ENCODE peak calls at places on chromosome 10, in eight cellular contexts. One of them, this sample, is unnamed. For H3K4me1, the result is how much of the 10 kb centered on the place peaks cover.

GRCh38 chr10:43386981-43387677 is 15.7 kb downstream of the FXYD4 start:
- DNase-seq in A549: no peak
- DNase-seq in upper lobe of right lung: no peak
- DNase-seq in heart right ventricle: no peak
- DNase-seq in aorta: peak
- DNase-seq in heart left ventricle: no peak
- DNase-seq in HAP-1: no peak
- DNase-seq in psoas muscle: peak
- DNase-seq in this sample: no peak

GRCh38 chr10:24550680-24551079 is 173.0 kb downstream of the ARHGAP21 start:
- DNase-seq in A549: no peak
- DNase-seq in upper lobe of right lung: no peak
- DNase-seq in heart right ventricle: no peak
- DNase-seq in aorta: no peak
- DNase-seq in heart left ventricle: no peak
- DNase-seq in HAP-1: no peak
- DNase-seq in psoas muscle: no peak
- DNase-seq in this sample: no peak

GRCh38 chr10:10313099-10313875 is 704.4 kb upstream of the CELF2 start:
- DNase-seq in A549: no peak
- DNase-seq in upper lobe of right lung: no peak
- DNase-seq in heart right ventricle: no peak
- DNase-seq in aorta: no peak
- DNase-seq in heart left ventricle: no peak
- DNase-seq in HAP-1: no peak
- DNase-seq in psoas muscle: no peak
- DNase-seq in this sample: no peak

GRCh38 chr10:117001144-117001543 is 3.8 kb downstream of the SHTN1 start:
- DNase-seq in A549: no peak
- DNase-seq in upper lobe of right lung: no peak
- DNase-seq in heart right ventricle: no peak
- DNase-seq in aorta: no peak
- DNase-seq in heart left ventricle: no peak
- DNase-seq in HAP-1: no peak
- DNase-seq in psoas muscle: no peak
- DNase-seq in this sample: no peak

GRCh38 chr10:82256275-82256674 is 381.3 kb downstream of the NRG3 start:
- DNase-seq in A549: no peak
- DNase-seq in upper lobe of right lung: no peak
- DNase-seq in heart right ventricle: no peak
- DNase-seq in aorta: no peak
- DNase-seq in heart left ventricle: no peak
- DNase-seq in HAP-1: no peak
- DNase-seq in psoas muscle: no peak
- DNase-seq in this sample: no peak

GRCh38 chr10:1632141-1632540 is 105.2 kb downstream of the ADARB2 start:
- DNase-seq in A549: no peak
- DNase-seq in upper lobe of right lung: no peak
- DNase-seq in heart right ventricle: no peak
- DNase-seq in aorta: no peak
- DNase-seq in heart left ventricle: no peak
- DNase-seq in HAP-1: no peak
- DNase-seq in psoas muscle: no peak
- DNase-seq in this sample: no peak

GRCh38 chr10:15084502-15084922 is 4.1 kb downstream of the ACBD7 start:
- DNase-seq in A549: peak
- DNase-seq in upper lobe of right lung: no peak
- DNase-seq in heart right ventricle: peak
- DNase-seq in aorta: peak
- DNase-seq in heart left ventricle: peak
- DNase-seq in HAP-1: peak
- DNase-seq in psoas muscle: no peak
- DNase-seq in this sample: peak

GRCh38 chr10:88647216-88647615 is 17.0 kb upstream of the LIPF start:
- DNase-seq in A549: no peak
- DNase-seq in upper lobe of right lung: no peak
- DNase-seq in heart right ventricle: no peak
- DNase-seq in aorta: no peak
- DNase-seq in heart left ventricle: no peak
- DNase-seq in HAP-1: no peak
- DNase-seq in psoas muscle: no peak
- DNase-seq in this sample: no peak

GRCh38 chr10:110500515-110500905 is 2.8 kb downstream of the DUSP5 start:
- DNase-seq in A549: no peak
- DNase-seq in upper lobe of right lung: no peak
- DNase-seq in heart right ventricle: peak
- DNase-seq in aorta: no peak
- DNase-seq in heart left ventricle: peak
- DNase-seq in HAP-1: no peak
- DNase-seq in psoas muscle: no peak
- DNase-seq in this sample: no peak

GRCh38 chr10:117461766-117462423 is 80.7 kb upstream of the EMX2 start:
- DNase-seq in A549: peak
- DNase-seq in upper lobe of right lung: no peak
- DNase-seq in heart right ventricle: no peak
- DNase-seq in aorta: peak
- DNase-seq in heart left ventricle: no peak
- DNase-seq in HAP-1: no peak
- DNase-seq in psoas muscle: peak
- DNase-seq in this sample: peak

GRCh38 chr10:3892440-3893101 is 107.6 kb upstream of the KLF6 start:
- DNase-seq in A549: no peak
- DNase-seq in upper lobe of right lung: no peak
- DNase-seq in heart right ventricle: no peak
- DNase-seq in aorta: no peak
- DNase-seq in heart left ventricle: no peak
- DNase-seq in HAP-1: no peak
- DNase-seq in psoas muscle: no peak
- DNase-seq in this sample: no peak

GRCh38 chr10:23918090-23918704 is 290.7 kb upstream of the KIAA1217 start:
- DNase-seq in A549: no peak
- DNase-seq in upper lobe of right lung: no peak
- DNase-seq in heart right ventricle: peak
- DNase-seq in aorta: no peak
- DNase-seq in heart left ventricle: peak
- DNase-seq in HAP-1: no peak
- DNase-seq in psoas muscle: no peak
- DNase-seq in this sample: no peak

GRCh38 chr10:86652361-86653202 is 1.8 kb upstream of the OPN4 start:
- DNase-seq in A549: no peak
- DNase-seq in upper lobe of right lung: peak
- DNase-seq in heart right ventricle: no peak
- DNase-seq in aorta: peak
- DNase-seq in heart left ventricle: no peak
- DNase-seq in HAP-1: peak
- DNase-seq in psoas muscle: no peak
- DNase-seq in this sample: no peak

GRCh38 chr10:124171561-124171960 is 78.2 kb upstream of the CHST15 start:
- DNase-seq in A549: no peak
- DNase-seq in upper lobe of right lung: no peak
- DNase-seq in heart right ventricle: no peak
- DNase-seq in aorta: no peak
- DNase-seq in heart left ventricle: no peak
- DNase-seq in HAP-1: no peak
- DNase-seq in psoas muscle: no peak
- DNase-seq in this sample: no peak

GRCh38 chr10:133287832-133288500 is 11.3 kb upstream of the ADAM8 start:
- DNase-seq in A549: no peak
- DNase-seq in upper lobe of right lung: no peak
- DNase-seq in heart right ventricle: no peak
- DNase-seq in aorta: no peak
- DNase-seq in heart left ventricle: no peak
- DNase-seq in HAP-1: no peak
- DNase-seq in psoas muscle: no peak
- DNase-seq in this sample: no peak

GRCh38 chr10:121956111-121957061 is 18.6 kb downstream of the NSMCE4A start:
- DNase-seq in A549: no peak
- DNase-seq in upper lobe of right lung: no peak
- DNase-seq in heart right ventricle: no peak
- DNase-seq in aorta: no peak
- DNase-seq in heart left ventricle: no peak
- DNase-seq in HAP-1: no peak
- DNase-seq in psoas muscle: no peak
- DNase-seq in this sample: no peak

GRCh38 chr10:22436893-22437619 is 91.8 kb downstream of the SPAG6 start:
- DNase-seq in A549: no peak
- DNase-seq in upper lobe of right lung: peak
- DNase-seq in heart right ventricle: peak
- DNase-seq in aorta: peak
- DNase-seq in heart left ventricle: peak
- DNase-seq in HAP-1: peak
- DNase-seq in psoas muscle: peak
- DNase-seq in this sample: peak

GRCh38 chr10:71316081-71316785 is 2.8 kb upstream of the SLC29A3 start:
- DNase-seq in A549: no peak
- DNase-seq in upper lobe of right lung: no peak
- DNase-seq in heart right ventricle: no peak
- DNase-seq in aorta: no peak
- DNase-seq in heart left ventricle: no peak
- DNase-seq in HAP-1: no peak
- DNase-seq in psoas muscle: no peak
- DNase-seq in this sample: no peak

GRCh38 chr10:43401627-43402026 is 7.4 kb downstream of the HNRNPF start:
- DNase-seq in A549: no peak
- DNase-seq in upper lobe of right lung: no peak
- DNase-seq in heart right ventricle: no peak
- DNase-seq in aorta: no peak
- DNase-seq in heart left ventricle: no peak
- DNase-seq in HAP-1: peak
- DNase-seq in psoas muscle: no peak
- DNase-seq in this sample: no peak

GRCh38 chr10:68348265-68348741 is 15.6 kb upstream of the PBLD start:
- DNase-seq in A549: peak
- DNase-seq in upper lobe of right lung: no peak
- DNase-seq in heart right ventricle: no peak
- DNase-seq in aorta: no peak
- DNase-seq in heart left ventricle: no peak
- DNase-seq in HAP-1: peak
- DNase-seq in psoas muscle: no peak
- DNase-seq in this sample: no peak

GRCh38 chr10:35372329-35372728 is 36.0 kb downstream of the CCNY start:
- DNase-seq in A549: no peak
- DNase-seq in upper lobe of right lung: no peak
- DNase-seq in heart right ventricle: peak
- DNase-seq in aorta: no peak
- DNase-seq in heart left ventricle: peak
- DNase-seq in HAP-1: no peak
- DNase-seq in psoas muscle: no peak
- DNase-seq in this sample: no peak

DNA sequence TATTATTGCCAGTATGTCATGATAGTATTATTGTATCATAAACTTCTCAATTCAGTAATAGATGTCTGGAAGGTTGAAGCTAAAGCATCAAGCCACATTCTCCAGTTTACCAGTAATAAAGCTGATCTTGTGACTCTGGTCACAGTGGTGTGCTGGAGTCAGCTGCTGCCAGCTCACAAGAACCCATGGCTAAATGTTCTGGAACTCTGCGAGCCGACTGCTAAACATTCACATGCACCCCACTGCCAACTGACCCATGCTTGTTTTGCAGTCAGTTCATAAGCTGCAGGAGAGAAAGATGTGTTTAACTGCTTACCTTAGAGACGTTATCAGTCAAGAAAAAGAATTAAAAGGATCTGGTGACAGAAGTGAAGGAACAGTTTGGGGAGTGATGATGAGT is 5.9 kb upstream of the DNTT start:
- DNase-seq in A549: no peak
- DNase-seq in upper lobe of right lung: no peak
- DNase-seq in heart right ventricle: no peak
- DNase-seq in aorta: no peak
- DNase-seq in heart left ventricle: no peak
- DNase-seq in HAP-1: no peak
- DNase-seq in psoas muscle: no peak
- DNase-seq in this sample: no peak
- H3K4me3 ChIP-seq in A549: no peak
- H3K4me3 ChIP-seq in upper lobe of right lung: no peak
- H3K4me3 ChIP-seq in heart right ventricle: no peak
- H3K4me3 ChIP-seq in aorta: no peak
- H3K4me3 ChIP-seq in heart left ventricle: no peak
- H3K4me3 ChIP-seq in HAP-1: no peak
- H3K4me3 ChIP-seq in psoas muscle: no peak
- H3K4me3 ChIP-seq in this sample: no peak

DNA sequence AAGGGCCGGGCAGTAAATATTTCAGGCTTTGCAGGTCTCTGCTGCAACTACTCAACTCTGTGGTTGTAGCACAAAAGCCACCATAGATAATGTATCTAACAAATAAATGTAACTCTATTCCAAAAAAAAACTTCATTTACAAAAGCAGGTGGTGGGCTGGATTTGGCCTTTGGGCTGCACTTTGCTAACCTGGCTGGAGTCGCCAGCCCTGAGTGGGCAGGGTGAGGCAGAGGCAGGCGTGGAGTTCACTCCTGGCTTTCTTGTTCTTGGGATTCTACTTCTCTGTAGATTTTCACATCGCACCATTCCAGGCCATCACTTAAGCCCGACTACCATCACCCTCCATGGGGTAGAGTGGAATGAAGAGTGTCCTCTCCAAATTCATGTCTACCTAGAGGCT is 367.6 kb upstream of the MGMT start:
- DNase-seq in A549: no peak
- DNase-seq in upper lobe of right lung: no peak
- DNase-seq in heart right ventricle: no peak
- DNase-seq in aorta: no peak
- DNase-seq in heart left ventricle: no peak
- DNase-seq in HAP-1: no peak
- DNase-seq in psoas muscle: no peak
- DNase-seq in this sample: no peak
- H3K4me1 ChIP-seq in A549: under half
- H3K4me1 ChIP-seq in upper lobe of right lung: under half
- H3K4me1 ChIP-seq in heart right ventricle: under half
- H3K4me1 ChIP-seq in aorta: under half
- H3K4me1 ChIP-seq in heart left ventricle: under half
- H3K4me1 ChIP-seq in HAP-1: under half
- H3K4me1 ChIP-seq in psoas muscle: under half
- H3K4me1 ChIP-seq in this sample: under half

GRCh38 chr10:126964190-126964589 is 59.0 kb downstream of the DOCK1 start:
- DNase-seq in A549: no peak
- DNase-seq in upper lobe of right lung: no peak
- DNase-seq in heart right ventricle: no peak
- DNase-seq in aorta: no peak
- DNase-seq in heart left ventricle: no peak
- DNase-seq in HAP-1: no peak
- DNase-seq in psoas muscle: no peak
- DNase-seq in this sample: no peak
- H3K4me3 ChIP-seq in A549: no peak
- H3K4me3 ChIP-seq in upper lobe of right lung: no peak
- H3K4me3 ChIP-seq in heart right ventricle: no peak
- H3K4me3 ChIP-seq in aorta: no peak
- H3K4me3 ChIP-seq in heart left ventricle: no peak
- H3K4me3 ChIP-seq in HAP-1: no peak
- H3K4me3 ChIP-seq in psoas muscle: no peak
- H3K4me3 ChIP-seq in this sample: no peak

DNA sequence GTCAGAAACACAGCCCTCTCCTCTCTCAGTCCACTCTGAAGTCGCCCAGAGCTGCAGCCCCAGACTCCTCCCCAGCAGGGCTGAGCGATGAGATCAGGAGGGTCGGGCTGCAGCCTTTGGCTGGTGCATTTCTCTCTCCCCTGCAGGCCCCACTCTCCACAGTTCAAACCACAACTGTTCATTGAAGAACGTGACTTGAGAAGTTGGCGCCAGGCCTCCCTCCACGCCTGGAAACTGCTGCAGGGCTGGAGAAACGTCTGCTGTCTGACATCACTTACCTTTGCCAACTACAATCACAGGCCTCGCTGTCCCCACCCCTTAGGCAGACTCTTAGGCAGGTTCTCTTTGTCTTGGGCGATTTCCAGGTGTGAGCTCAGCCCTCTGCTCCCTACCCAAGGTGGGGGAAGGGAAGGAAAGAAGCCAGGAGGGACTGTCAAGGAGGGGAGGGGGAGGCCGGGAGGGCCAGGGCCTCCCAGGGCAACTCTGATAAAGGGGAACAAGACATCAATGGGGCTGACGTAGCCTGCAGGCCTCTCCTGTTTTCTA is 32.8 kb downstream of the CALML5 start:
- DNase-seq in A549: no peak
- DNase-seq in upper lobe of right lung: peak
- DNase-seq in heart right ventricle: no peak
- DNase-seq in aorta: no peak
- DNase-seq in heart left ventricle: no peak
- DNase-seq in HAP-1: no peak
- DNase-seq in psoas muscle: no peak
- DNase-seq in this sample: no peak
- H3K4me1 ChIP-seq in A549: under half
- H3K4me1 ChIP-seq in upper lobe of right lung: under half
- H3K4me1 ChIP-seq in heart right ventricle: under half
- H3K4me1 ChIP-seq in aorta: under half
- H3K4me1 ChIP-seq in heart left ventricle: under half
- H3K4me1 ChIP-seq in HAP-1: under half
- H3K4me1 ChIP-seq in psoas muscle: under half
- H3K4me1 ChIP-seq in this sample: under half